ENCODE peak calls at places on chromosomes 7 and 10, in four cellular contexts. One of them, this sample, is unnamed.

GRCh38 chr10:86857097-86857825 is 100.2 kb downstream of the MMRN2 start:
- DNase-seq in KG1: no peak
- DNase-seq in D341Med: no peak
- DNase-seq in endothelial cell of umbilical vein: peak
- DNase-seq in this sample: no peak

GRCh38 chr10:30034433-30035137 is 24.8 kb downstream of the JCAD start:
- DNase-seq in KG1: no peak
- DNase-seq in D341Med: no peak
- DNase-seq in endothelial cell of umbilical vein: no peak
- DNase-seq in this sample: no peak

GRCh38 chr7:34060548-34060947 is 155.2 kb downstream of the BMPER start:
- DNase-seq in KG1: no peak
- DNase-seq in D341Med: no peak
- DNase-seq in endothelial cell of umbilical vein: peak
- DNase-seq in this sample: no peak

GRCh38 chr10:111113961-111114830 is 37.4 kb downstream of the ADRA2A start:
- DNase-seq in KG1: peak
- DNase-seq in D341Med: no peak
- DNase-seq in endothelial cell of umbilical vein: no peak
- DNase-seq in this sample: no peak

GRCh38 chr10:113921571-113922370 is 67.3 kb downstream of the NHLRC2 start:
- DNase-seq in KG1: no peak
- DNase-seq in D341Med: no peak
- DNase-seq in endothelial cell of umbilical vein: peak
- DNase-seq in this sample: no peak

GRCh38 chr10:125002044-125002422 is 60.1 kb downstream of the ZRANB1 start:
- DNase-seq in KG1: no peak
- DNase-seq in D341Med: no peak
- DNase-seq in endothelial cell of umbilical vein: no peak
- DNase-seq in this sample: no peak

GRCh38 chr7:40279991-40280390 is 145.2 kb downstream of the SUGCT start:
- DNase-seq in KG1: no peak
- DNase-seq in D341Med: no peak
- DNase-seq in endothelial cell of umbilical vein: no peak
- DNase-seq in this sample: no peak

GRCh38 chr10:49081532-49082275 is 33.6 kb downstream of the VSTM4 start:
- DNase-seq in KG1: no peak
- DNase-seq in D341Med: no peak
- DNase-seq in endothelial cell of umbilical vein: no peak
- DNase-seq in this sample: no peak

GRCh38 chr10:118764195-118764594 is 9.4 kb upstream of the CACUL1 start:
- DNase-seq in KG1: no peak
- DNase-seq in D341Med: no peak
- DNase-seq in endothelial cell of umbilical vein: no peak
- DNase-seq in this sample: no peak

This sample was measured in pulmonary artery endothelial cell.